ENCODE peak calls at places on chromosomes 3 and 15, in eight cellular contexts. One of them, this sample, is unnamed.
A peak's percentile ranks its signal among the peaks of the same experiment; 100 is the strongest.

GRCh38 chr15:64870350-64870749 is 28.6 kb downstream of the PLEKHO2 start:
- DNase-seq in AG09309: no peak
- DNase-seq in activated CD8-positive, alpha-beta T cell treated with anti-CD3 and anti-CD28 coated beads for 36 hours: no peak
- DNase-seq in fibroblast of pulmonary artery: no peak
- DNase-seq in cardiac fibroblast: no peak
- DNase-seq in fibroblast of mammary gland: no peak
- DNase-seq in cardiac muscle cell: no peak
- DNase-seq in epithelial cell of proximal tubule: no peak
- DNase-seq in this sample: no peak

GRCh38 chr15:77464129-77464865 is 43.6 kb downstream of the HMG20A start:
- DNase-seq in AG09309: no peak
- DNase-seq in activated CD8-positive, alpha-beta T cell treated with anti-CD3 and anti-CD28 coated beads for 36 hours: no peak
- DNase-seq in fibroblast of pulmonary artery: no peak
- DNase-seq in cardiac fibroblast: no peak
- DNase-seq in fibroblast of mammary gland: no peak
- DNase-seq in cardiac muscle cell: no peak
- DNase-seq in epithelial cell of proximal tubule: peak; percentile 68
- DNase-seq in this sample: no peak

GRCh38 chr3:10702961-10703740 is 112.9 kb upstream of the SLC6A11 start:
- DNase-seq in AG09309: no peak
- DNase-seq in activated CD8-positive, alpha-beta T cell treated with anti-CD3 and anti-CD28 coated beads for 36 hours: peak; percentile 32
- DNase-seq in fibroblast of pulmonary artery: no peak
- DNase-seq in cardiac fibroblast: no peak
- DNase-seq in fibroblast of mammary gland: no peak
- DNase-seq in cardiac muscle cell: peak; percentile 6
- DNase-seq in epithelial cell of proximal tubule: no peak
- DNase-seq in this sample: no peak

GRCh38 chr3:193774916-193775285 is 181.9 kb downstream of the OPA1 start:
- DNase-seq in AG09309: no peak
- DNase-seq in activated CD8-positive, alpha-beta T cell treated with anti-CD3 and anti-CD28 coated beads for 36 hours: no peak
- DNase-seq in fibroblast of pulmonary artery: no peak
- DNase-seq in cardiac fibroblast: no peak
- DNase-seq in fibroblast of mammary gland: no peak
- DNase-seq in cardiac muscle cell: no peak
- DNase-seq in epithelial cell of proximal tubule: no peak
- DNase-seq in this sample: no peak

GRCh38 chr3:72155391-72156064 is 370.6 kb upstream of the PROK2 start:
- DNase-seq in AG09309: peak; percentile 98
- DNase-seq in activated CD8-positive, alpha-beta T cell treated with anti-CD3 and anti-CD28 coated beads for 36 hours: no peak
- DNase-seq in fibroblast of pulmonary artery: peak; percentile 97
- DNase-seq in cardiac fibroblast: peak; percentile 93
- DNase-seq in fibroblast of mammary gland: peak; percentile 100
- DNase-seq in cardiac muscle cell: peak; percentile 94
- DNase-seq in epithelial cell of proximal tubule: peak; percentile 39
- DNase-seq in this sample: peak; percentile 83

GRCh38 chr3:16377196-16377595 is 112.2 kb downstream of the OXNAD1 start:
- DNase-seq in AG09309: no peak
- DNase-seq in activated CD8-positive, alpha-beta T cell treated with anti-CD3 and anti-CD28 coated beads for 36 hours: peak; percentile 53
- DNase-seq in fibroblast of pulmonary artery: no peak
- DNase-seq in cardiac fibroblast: no peak
- DNase-seq in fibroblast of mammary gland: no peak
- DNase-seq in cardiac muscle cell: no peak
- DNase-seq in epithelial cell of proximal tubule: no peak
- DNase-seq in this sample: no peak

GRCh38 chr3:25080461-25080860 is 347.6 kb upstream of the RARB start:
- DNase-seq in AG09309: no peak
- DNase-seq in activated CD8-positive, alpha-beta T cell treated with anti-CD3 and anti-CD28 coated beads for 36 hours: no peak
- DNase-seq in fibroblast of pulmonary artery: no peak
- DNase-seq in cardiac fibroblast: no peak
- DNase-seq in fibroblast of mammary gland: peak; percentile 41
- DNase-seq in cardiac muscle cell: no peak
- DNase-seq in epithelial cell of proximal tubule: no peak
- DNase-seq in this sample: no peak

GRCh38 chr3:23356923-23357322 is 153.8 kb downstream of the UBE2E2 start:
- DNase-seq in AG09309: no peak
- DNase-seq in activated CD8-positive, alpha-beta T cell treated with anti-CD3 and anti-CD28 coated beads for 36 hours: no peak
- DNase-seq in fibroblast of pulmonary artery: no peak
- DNase-seq in cardiac fibroblast: no peak
- DNase-seq in fibroblast of mammary gland: no peak
- DNase-seq in cardiac muscle cell: no peak
- DNase-seq in epithelial cell of proximal tubule: no peak
- DNase-seq in this sample: no peak

GRCh38 chr3:193788189-193788946 is 195.4 kb downstream of the OPA1 start:
- DNase-seq in AG09309: no peak
- DNase-seq in activated CD8-positive, alpha-beta T cell treated with anti-CD3 and anti-CD28 coated beads for 36 hours: peak; percentile 37
- DNase-seq in fibroblast of pulmonary artery: peak; percentile 61
- DNase-seq in cardiac fibroblast: peak; percentile 77
- DNase-seq in fibroblast of mammary gland: peak; percentile 62
- DNase-seq in cardiac muscle cell: peak; percentile 78
- DNase-seq in epithelial cell of proximal tubule: no peak
- DNase-seq in this sample: peak; percentile 78

GRCh38 chr3:14605070-14605469 is 46.5 kb upstream of the CCDC174 start:
- DNase-seq in AG09309: no peak
- DNase-seq in activated CD8-positive, alpha-beta T cell treated with anti-CD3 and anti-CD28 coated beads for 36 hours: no peak
- DNase-seq in fibroblast of pulmonary artery: peak; percentile 23
- DNase-seq in cardiac fibroblast: no peak
- DNase-seq in fibroblast of mammary gland: peak; percentile 22
- DNase-seq in cardiac muscle cell: no peak
- DNase-seq in epithelial cell of proximal tubule: no peak
- DNase-seq in this sample: no peak

GRCh38 chr3:8301977-8302589 is 199.5 kb upstream of the LMCD1 start:
- DNase-seq in AG09309: peak; percentile 44
- DNase-seq in activated CD8-positive, alpha-beta T cell treated with anti-CD3 and anti-CD28 coated beads for 36 hours: peak; percentile 3
- DNase-seq in fibroblast of pulmonary artery: peak; percentile 74
- DNase-seq in cardiac fibroblast: peak; percentile 77
- DNase-seq in fibroblast of mammary gland: peak; percentile 64
- DNase-seq in cardiac muscle cell: peak; percentile 74
- DNase-seq in epithelial cell of proximal tubule: peak; percentile 27
- DNase-seq in this sample: peak; percentile 63

GRCh38 chr15:31511707-31512310 is 185.2 kb downstream of the KLF13 start:
- DNase-seq in AG09309: no peak
- DNase-seq in activated CD8-positive, alpha-beta T cell treated with anti-CD3 and anti-CD28 coated beads for 36 hours: peak; percentile 83
- DNase-seq in fibroblast of pulmonary artery: no peak
- DNase-seq in cardiac fibroblast: no peak
- DNase-seq in fibroblast of mammary gland: no peak
- DNase-seq in cardiac muscle cell: no peak
- DNase-seq in epithelial cell of proximal tubule: no peak
- DNase-seq in this sample: no peak

GRCh38 chr3:156819842-156820686 is 6.1 kb upstream of the LEKR1 start:
- DNase-seq in AG09309: no peak
- DNase-seq in activated CD8-positive, alpha-beta T cell treated with anti-CD3 and anti-CD28 coated beads for 36 hours: no peak
- DNase-seq in fibroblast of pulmonary artery: no peak
- DNase-seq in cardiac fibroblast: no peak
- DNase-seq in fibroblast of mammary gland: no peak
- DNase-seq in cardiac muscle cell: no peak
- DNase-seq in epithelial cell of proximal tubule: no peak
- DNase-seq in this sample: no peak

GRCh38 chr3:15324335-15324734 is 8.1 kb downstream of the SH3BP5 start:
- DNase-seq in AG09309: no peak
- DNase-seq in activated CD8-positive, alpha-beta T cell treated with anti-CD3 and anti-CD28 coated beads for 36 hours: no peak
- DNase-seq in fibroblast of pulmonary artery: peak; percentile 61
- DNase-seq in cardiac fibroblast: peak; percentile 73
- DNase-seq in fibroblast of mammary gland: peak; percentile 63
- DNase-seq in cardiac muscle cell: peak; percentile 69
- DNase-seq in epithelial cell of proximal tubule: no peak
- DNase-seq in this sample: no peak

GRCh38 chr15:71443538-71443937 is 328.3 kb downstream of the THSD4 start:
- DNase-seq in AG09309: no peak
- DNase-seq in activated CD8-positive, alpha-beta T cell treated with anti-CD3 and anti-CD28 coated beads for 36 hours: peak; percentile 58
- DNase-seq in fibroblast of pulmonary artery: peak; percentile 66
- DNase-seq in cardiac fibroblast: peak; percentile 63
- DNase-seq in fibroblast of mammary gland: peak; percentile 60
- DNase-seq in cardiac muscle cell: peak; percentile 63
- DNase-seq in epithelial cell of proximal tubule: no peak
- DNase-seq in this sample: peak; percentile 71

GRCh38 chr15:64774556-64775523 is 549 bp downstream of the RBPMS2 start:
- DNase-seq in AG09309: no peak
- DNase-seq in activated CD8-positive, alpha-beta T cell treated with anti-CD3 and anti-CD28 coated beads for 36 hours: peak; percentile 18
- DNase-seq in fibroblast of pulmonary artery: no peak
- DNase-seq in cardiac fibroblast: no peak
- DNase-seq in fibroblast of mammary gland: no peak
- DNase-seq in cardiac muscle cell: peak; percentile 16
- DNase-seq in epithelial cell of proximal tubule: no peak
- DNase-seq in this sample: no peak

GRCh38 chr3:142857056-142857455 is 31.8 kb downstream of the PCOLCE2 start:
- DNase-seq in AG09309: no peak
- DNase-seq in activated CD8-positive, alpha-beta T cell treated with anti-CD3 and anti-CD28 coated beads for 36 hours: no peak
- DNase-seq in fibroblast of pulmonary artery: peak; percentile 7
- DNase-seq in cardiac fibroblast: peak; percentile 17
- DNase-seq in fibroblast of mammary gland: no peak
- DNase-seq in cardiac muscle cell: no peak
- DNase-seq in epithelial cell of proximal tubule: peak; percentile 48
- DNase-seq in this sample: peak; percentile 66

GRCh38 chr15:67997996-67998395 is 56.1 kb upstream of the PIAS1 start:
- DNase-seq in AG09309: peak; percentile 7
- DNase-seq in activated CD8-positive, alpha-beta T cell treated with anti-CD3 and anti-CD28 coated beads for 36 hours: no peak
- DNase-seq in fibroblast of pulmonary artery: peak; percentile 29
- DNase-seq in cardiac fibroblast: peak; percentile 27
- DNase-seq in fibroblast of mammary gland: peak; percentile 72
- DNase-seq in cardiac muscle cell: peak; percentile 30
- DNase-seq in epithelial cell of proximal tubule: no peak
- DNase-seq in this sample: peak; percentile 92

GRCh38 chr3:48655586-48655985 is 7.1 kb downstream of the CELSR3 start:
- DNase-seq in AG09309: no peak
- DNase-seq in activated CD8-positive, alpha-beta T cell treated with anti-CD3 and anti-CD28 coated beads for 36 hours: peak; percentile 86
- DNase-seq in fibroblast of pulmonary artery: no peak
- DNase-seq in cardiac fibroblast: no peak
- DNase-seq in fibroblast of mammary gland: no peak
- DNase-seq in cardiac muscle cell: no peak
- DNase-seq in epithelial cell of proximal tubule: no peak
- DNase-seq in this sample: no peak

DNA sequence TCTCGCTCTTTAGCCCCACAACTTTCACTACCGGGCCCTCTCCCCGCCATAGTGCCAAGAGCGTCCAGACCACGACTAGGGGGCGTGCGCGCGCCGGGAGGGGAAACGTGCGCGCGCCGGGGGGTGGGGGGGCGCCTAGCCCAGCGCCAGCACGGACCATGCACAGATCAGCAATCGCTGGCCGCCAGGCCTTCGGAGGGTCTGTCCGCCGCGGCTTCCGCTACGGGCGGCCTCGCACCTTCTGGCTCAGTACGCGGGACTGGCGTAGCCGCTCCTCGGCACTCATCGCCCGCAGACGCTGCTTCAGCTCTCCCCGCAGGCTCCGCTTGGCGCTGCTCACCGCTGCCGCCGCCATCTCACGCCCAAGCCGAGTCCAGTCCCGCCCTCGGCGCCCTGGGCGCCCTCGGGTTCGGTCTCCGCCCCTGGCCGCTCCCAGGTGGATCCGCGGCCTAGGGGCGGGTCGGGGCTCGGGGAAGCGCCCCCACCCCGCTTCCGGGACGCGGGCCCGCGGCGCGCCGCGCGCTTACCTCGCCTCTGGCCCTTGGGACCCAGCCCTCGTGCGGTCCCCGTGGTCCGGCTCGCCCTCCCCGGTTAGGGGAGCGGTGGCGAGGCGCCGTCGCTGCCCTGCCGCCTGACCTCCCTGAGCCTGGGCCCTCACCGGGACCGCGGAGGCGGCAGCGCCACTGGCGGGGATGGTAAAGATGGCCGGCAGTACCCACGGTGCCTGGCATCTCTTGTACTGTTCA is at the start of gene MTHFS:
- DNase-seq in AG09309: peak; percentile 17
- DNase-seq in activated CD8-positive, alpha-beta T cell treated with anti-CD3 and anti-CD28 coated beads for 36 hours: peak; percentile 77
- DNase-seq in fibroblast of pulmonary artery: peak; percentile 67
- DNase-seq in cardiac fibroblast: peak; percentile 80
- DNase-seq in fibroblast of mammary gland: peak; percentile 64
- DNase-seq in cardiac muscle cell: peak; percentile 86
- DNase-seq in epithelial cell of proximal tubule: no peak
- DNase-seq in this sample: peak; percentile 75
- TF ChIP-seq CTCF in AG09309: peak; percentile 36
- TF ChIP-seq CTCF in activated CD8-positive, alpha-beta T cell treated with anti-CD3 and anti-CD28 coated beads for 36 hours: peak; percentile 20
- TF ChIP-seq CTCF in fibroblast of pulmonary artery: peak; percentile 32
- TF ChIP-seq CTCF in cardiac fibroblast: peak; percentile 18
- TF ChIP-seq CTCF in fibroblast of mammary gland: no peak
- TF ChIP-seq CTCF in cardiac muscle cell: peak; percentile 52
- TF ChIP-seq CTCF in epithelial cell of proximal tubule: peak; percentile 46
- TF ChIP-seq CTCF in this sample: peak; percentile 45

GRCh38 chr3:52892625-52893311 is 4.6 kb downstream of the STIMATE start:
- DNase-seq in AG09309: no peak
- DNase-seq in activated CD8-positive, alpha-beta T cell treated with anti-CD3 and anti-CD28 coated beads for 36 hours: peak; percentile 35
- DNase-seq in fibroblast of pulmonary artery: peak; percentile 60
- DNase-seq in cardiac fibroblast: peak; percentile 24
- DNase-seq in fibroblast of mammary gland: peak; percentile 38
- DNase-seq in cardiac muscle cell: peak; percentile 46
- DNase-seq in epithelial cell of proximal tubule: no peak
- DNase-seq in this sample: no peak
- TF ChIP-seq CTCF in AG09309: peak; percentile 32
- TF ChIP-seq CTCF in activated CD8-positive, alpha-beta T cell treated with anti-CD3 and anti-CD28 coated beads for 36 hours: peak; percentile 47
- TF ChIP-seq CTCF in fibroblast of pulmonary artery: no peak
- TF ChIP-seq CTCF in cardiac fibroblast: no peak
- TF ChIP-seq CTCF in fibroblast of mammary gland: no peak
- TF ChIP-seq CTCF in cardiac muscle cell: peak; percentile 7
- TF ChIP-seq CTCF in epithelial cell of proximal tubule: peak; percentile 21
- TF ChIP-seq CTCF in this sample: no peak

GRCh38 chr3:18837137-18837536 is 311.2 kb upstream of the KCNH8 start:
- DNase-seq in AG09309: no peak
- DNase-seq in activated CD8-positive, alpha-beta T cell treated with anti-CD3 and anti-CD28 coated beads for 36 hours: no peak
- DNase-seq in fibroblast of pulmonary artery: no peak
- DNase-seq in cardiac fibroblast: peak; percentile 3
- DNase-seq in fibroblast of mammary gland: no peak
- DNase-seq in cardiac muscle cell: no peak
- DNase-seq in epithelial cell of proximal tubule: no peak
- DNase-seq in this sample: peak; percentile 28
- TF ChIP-seq CTCF in AG09309: no peak
- TF ChIP-seq CTCF in activated CD8-positive, alpha-beta T cell treated with anti-CD3 and anti-CD28 coated beads for 36 hours: no peak
- TF ChIP-seq CTCF in fibroblast of pulmonary artery: no peak
- TF ChIP-seq CTCF in cardiac fibroblast: no peak
- TF ChIP-seq CTCF in fibroblast of mammary gland: no peak
- TF ChIP-seq CTCF in cardiac muscle cell: no peak
- TF ChIP-seq CTCF in epithelial cell of proximal tubule: no peak
- TF ChIP-seq CTCF in this sample: no peak

GRCh38 chr15:89333959-89334509 is 590 bp downstream of the POLG start:
- DNase-seq in AG09309: no peak
- DNase-seq in activated CD8-positive, alpha-beta T cell treated with anti-CD3 and anti-CD28 coated beads for 36 hours: no peak
- DNase-seq in fibroblast of pulmonary artery: peak; percentile 6
- DNase-seq in cardiac fibroblast: no peak
- DNase-seq in fibroblast of mammary gland: no peak
- DNase-seq in cardiac muscle cell: no peak
- DNase-seq in epithelial cell of proximal tubule: no peak
- DNase-seq in this sample: no peak

GRCh38 chr15:89330881-89331595 is 3.6 kb downstream of the POLG start:
- DNase-seq in AG09309: no peak
- DNase-seq in activated CD8-positive, alpha-beta T cell treated with anti-CD3 and anti-CD28 coated beads for 36 hours: no peak
- DNase-seq in fibroblast of pulmonary artery: no peak
- DNase-seq in cardiac fibroblast: no peak
- DNase-seq in fibroblast of mammary gland: no peak
- DNase-seq in cardiac muscle cell: no peak
- DNase-seq in epithelial cell of proximal tubule: no peak
- DNase-seq in this sample: no peak

GRCh38 chr15:89334510-89335288 is at the start of gene POLG:
- DNase-seq in AG09309: peak; percentile 98
- DNase-seq in activated CD8-positive, alpha-beta T cell treated with anti-CD3 and anti-CD28 coated beads for 36 hours: peak; percentile 98
- DNase-seq in fibroblast of pulmonary artery: peak; percentile 99
- DNase-seq in cardiac fibroblast: peak; percentile 100
- DNase-seq in fibroblast of mammary gland: peak; percentile 98
- DNase-seq in cardiac muscle cell: peak; percentile 100
- DNase-seq in epithelial cell of proximal tubule: peak; percentile 92
- DNase-seq in this sample: peak; percentile 99

GRCh38 chr15:89333011-89333860 is 1.4 kb downstream of the POLG start:
- DNase-seq in AG09309: no peak
- DNase-seq in activated CD8-positive, alpha-beta T cell treated with anti-CD3 and anti-CD28 coated beads for 36 hours: no peak
- DNase-seq in fibroblast of pulmonary artery: no peak
- DNase-seq in cardiac fibroblast: no peak
- DNase-seq in fibroblast of mammary gland: no peak
- DNase-seq in cardiac muscle cell: no peak
- DNase-seq in epithelial cell of proximal tubule: no peak
- DNase-seq in this sample: no peak

GRCh38 chr15:89332446-89332845 is 2.2 kb downstream of the POLG start:
- DNase-seq in AG09309: no peak
- DNase-seq in activated CD8-positive, alpha-beta T cell treated with anti-CD3 and anti-CD28 coated beads for 36 hours: peak; percentile 32
- DNase-seq in fibroblast of pulmonary artery: peak; percentile 29
- DNase-seq in cardiac fibroblast: peak; percentile 37
- DNase-seq in fibroblast of mammary gland: peak; percentile 30
- DNase-seq in cardiac muscle cell: peak; percentile 37
- DNase-seq in epithelial cell of proximal tubule: no peak
- DNase-seq in this sample: peak; percentile 23
- TF ChIP-seq CTCF in AG09309: peak; percentile 42
- TF ChIP-seq CTCF in activated CD8-positive, alpha-beta T cell treated with anti-CD3 and anti-CD28 coated beads for 36 hours: peak; percentile 63
- TF ChIP-seq CTCF in fibroblast of pulmonary artery: peak; percentile 41
- TF ChIP-seq CTCF in cardiac fibroblast: peak; percentile 43
- TF ChIP-seq CTCF in fibroblast of mammary gland: peak; percentile 41
- TF ChIP-seq CTCF in cardiac muscle cell: peak; percentile 44
- TF ChIP-seq CTCF in epithelial cell of proximal tubule: peak; percentile 48
- TF ChIP-seq CTCF in this sample: peak; percentile 25

This sample was measured in MCF 10A.